ENCODE peak calls at places on chromosomes 6 and 20, in ten cellular contexts. L is bronchial epithelial cell, G is stomach, A is brain microvascular endothelial cell, P is heart right ventricle, D is fibroblast of pulmonary artery, Y is GM23338, R is left ventricle myocardium inferior, N is fibroblast of lung, V is testis. H is an unnamed sample.

GRCh38 chr6:87914637-87915395 is 132.8 kb upstream of the SPACA1 start:
- DNase-seq in L (peak; percentile 30), G (no peak), A (peak; percentile 45), P (no peak), D (no peak), Y (no peak), R (no peak), N (no peak), V (no peak), H (peak; percentile 16)

GRCh38 chr6:44730771-44731391 is 343.4 kb downstream of the CDC5L start:
- DNase-seq in L (no peak), G (no peak), A (peak; percentile 19), P (no peak), D (peak; percentile 10), Y (no peak), R (no peak), N (peak; percentile 79), V (no peak), H (no peak)

GRCh38 chr6:150269857-150270223 is 99.0 kb upstream of the IYD start:
- DNase-seq in L (peak; percentile 100), G (no peak), A (no peak), P (no peak), D (peak; percentile 27), Y (no peak), R (no peak), N (no peak), V (no peak), H (peak; percentile 18)

GRCh38 chr20:57072184-57072583 is 194.3 kb downstream of the BMP7 start:
- DNase-seq in L (no peak), G (no peak), A (no peak), P (no peak), D (no peak), Y (no peak), R (no peak), N (no peak), V (no peak), H (no peak)

GRCh38 chr6:10759312-10759839 is 11.8 kb downstream of the TMEM14B start:
- DNase-seq in L (peak; percentile 98), G (no peak), A (peak; percentile 82), P (no peak), D (peak; percentile 92), Y (peak; percentile 84), R (no peak), N (peak; percentile 77), V (no peak), H (peak; percentile 98)

GRCh38 chr6:158780963-158781691 is 38.0 kb downstream of the EZR start:
- DNase-seq in L (peak; percentile 83), G (peak; percentile 85), A (no peak), P (no peak), D (no peak), Y (no peak), R (no peak), N (no peak), V (no peak), H (no peak)

GRCh38 chr6:16149305-16149704 is 20.4 kb downstream of the MYLIP start:
- DNase-seq in L (no peak), G (no peak), A (no peak), P (no peak), D (no peak), Y (no peak), R (no peak), N (no peak), V (no peak), H (no peak)

GRCh38 chr6:8941578-8941977 is 506.2 kb upstream of the SLC35B3 start:
- DNase-seq in L (no peak), G (no peak), A (no peak), P (no peak), D (no peak), Y (no peak), R (no peak), N (no peak), V (no peak), H (no peak)

GRCh38 chr20:51577432-51578144 is 35.1 kb upstream of the NFATC2 start:
- DNase-seq in L (no peak), G (no peak), A (no peak), P (no peak), D (no peak), Y (no peak), R (no peak), N (no peak), V (no peak), H (no peak)

GRCh38 chr20:51575486-51575885 is 33.0 kb upstream of the NFATC2 start:
- DNase-seq in L (no peak), G (no peak), A (no peak), P (no peak), D (no peak), Y (no peak), R (no peak), N (no peak), V (no peak), H (no peak)

GRCh38 chr20:51571470-51571794 is 28.9 kb upstream of the NFATC2 start:
- DNase-seq in L (no peak), G (no peak), A (no peak), P (no peak), D (no peak), Y (no peak), R (no peak), N (no peak), V (no peak), H (no peak)

GRCh38 chr20:51573576-51574243 is 31.2 kb upstream of the NFATC2 start:
- DNase-seq in L (no peak), G (no peak), A (no peak), P (no peak), D (no peak), Y (no peak), R (no peak), N (no peak), V (peak; percentile 64), H (peak; percentile 57)

GRCh38 chr20:51574248-51575033 is 31.9 kb upstream of the NFATC2 start:
- DNase-seq in L (peak; percentile 15), G (no peak), A (no peak), P (no peak), D (no peak), Y (no peak), R (no peak), N (no peak), V (no peak), H (peak; percentile 50)
- TF ChIP-seq CTCF in L (no peak), G (no peak), A (no peak), P (no peak), D (no peak), Y (no peak), R (no peak), N (no peak), V (no peak), H (no peak)

GRCh38 chr20:63298731-63299312 is 5.8 kb downstream of the COL20A1 start:
- DNase-seq in L (no peak), G (no peak), A (no peak), P (no peak), D (no peak), Y (no peak), R (no peak), N (no peak), V (no peak), H (no peak)

GRCh38 chr20:63297796-63298572 is 5.0 kb downstream of the COL20A1 start:
- DNase-seq in L (no peak), G (no peak), A (no peak), P (no peak), D (no peak), Y (no peak), R (no peak), N (no peak), V (no peak), H (no peak)

GRCh38 chr20:63305393-63305792 is 12.4 kb downstream of the COL20A1 start:
- DNase-seq in L (no peak), G (no peak), A (no peak), P (no peak), D (no peak), Y (no peak), R (no peak), N (no peak), V (no peak), H (no peak)

GRCh38 chr20:63303095-63303666 is 10.2 kb downstream of the COL20A1 start:
- DNase-seq in L (no peak), G (no peak), A (no peak), P (no peak), D (no peak), Y (no peak), R (no peak), N (no peak), V (no peak), H (no peak)

DNA sequence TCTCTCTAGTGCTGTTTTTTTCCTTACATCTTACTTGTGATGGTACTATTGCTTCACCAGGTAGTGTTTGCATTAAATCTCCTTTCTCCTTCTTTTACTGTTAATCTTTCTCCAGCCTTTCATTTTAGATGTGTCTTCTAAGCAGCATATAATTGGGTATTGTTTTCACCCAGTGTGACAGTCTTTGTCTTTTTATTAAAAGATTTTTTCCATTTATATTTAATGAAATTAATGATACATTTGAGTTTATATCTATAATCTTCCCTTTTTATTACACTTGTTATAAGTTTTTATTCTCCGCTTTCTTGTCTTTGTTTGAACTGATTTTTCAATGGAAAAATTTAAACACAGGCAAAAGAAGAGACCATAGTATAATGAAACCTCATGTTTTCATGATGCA is 8.7 kb downstream of the COL20A1 start:
- DNase-seq in L (no peak), G (no peak), A (no peak), P (no peak), D (no peak), Y (no peak), R (no peak), N (no peak), V (no peak), H (no peak)
- H3K4me3 ChIP-seq in L (no peak overlapping the region), G (no peak overlapping the region), A (no peak overlapping the region), P (no peak overlapping the region), D (no peak overlapping the region), Y (no peak overlapping the region), R (no peak overlapping the region), N (no peak overlapping the region), V (no peak overlapping the region), H (no peak overlapping the region)

GRCh38 chr6:36169023-36170007 is 27.2 kb upstream of the BRPF3 start:
- DNase-seq in L (no peak), G (no peak), A (no peak), P (no peak), D (no peak), Y (no peak), R (no peak), N (no peak), V (no peak), H (no peak)
- TF ChIP-seq CTCF in L (no peak), G (no peak), A (no peak), P (no peak), D (no peak), Y (no peak), R (no peak), N (no peak), V (no peak), H (no peak)

GRCh38 chr6:31676904-31677303 is 4.0 kb downstream of the LY6G5C start:
- DNase-seq in L (peak; percentile 37), G (no peak), A (no peak), P (no peak), D (no peak), Y (no peak), R (no peak), N (no peak), V (no peak), H (no peak)

GRCh38 chr6:31680841-31681671 is at the start of gene LY6G5C:
- DNase-seq in L (peak; percentile 72), G (peak; percentile 87), A (peak; percentile 82), P (peak; percentile 79), D (peak; percentile 94), Y (peak; percentile 85), R (peak; percentile 77), N (peak; percentile 96), V (peak; percentile 90), H (peak; percentile 92)

GRCh38 chr6:31677955-31678354 is 2.9 kb downstream of the LY6G5C start:
- DNase-seq in L (no peak), G (no peak), A (no peak), P (no peak), D (no peak), Y (no peak), R (no peak), N (no peak), V (no peak), H (no peak)

GRCh38 chr6:31676322-31676903 is 4.5 kb downstream of the LY6G5C start:
- DNase-seq in L (no peak), G (no peak), A (no peak), P (no peak), D (no peak), Y (no peak), R (no peak), N (no peak), V (no peak), H (no peak)

GRCh38 chr6:31680226-31680840 is 534 bp downstream of the LY6G5C start:
- DNase-seq in L (no peak), G (no peak), A (no peak), P (no peak), D (no peak), Y (no peak), R (no peak), N (no peak), V (no peak), H (no peak)
- H3K4me3 ChIP-seq in L (no peak overlapping the region), G (peak overlapping the region; percentile 53), A (peak overlapping the region; percentile 5), P (no peak overlapping the region), D (peak overlapping the region; percentile 53), Y (peak overlapping the region; percentile 75), R (peak overlapping the region; percentile 74), N (no peak overlapping the region), V (no peak overlapping the region), H (no peak overlapping the region)